ENCODE peak calls at places on chromosome 17, in six cellular contexts. H is A549, U is omental fat pad, M is endothelial cell, L is glutamatergic neuron, T is GM06990. B is an unnamed sample.

GRCh38 chr17:74452027-74452840 is 14.2 kb upstream of the CD300A start:
- DNase-seq in U (no peak), T (no peak), H (no peak), L (peak), M (no peak), B (no peak)

GRCh38 chr17:29113334-29113733 is 66.9 kb downstream of the MYO18A start:
- DNase-seq in M (no peak), U (no peak), H (no peak), L (no peak), T (no peak), B (no peak)

GRCh38 chr17:74117999-74118421 is 85.5 kb upstream of the RPL38 start:
- DNase-seq in U (no peak), M (no peak), L (no peak), T (no peak), H (no peak), B (no peak)

GRCh38 chr17:57874434-57875108 is 24.7 kb upstream of the MRPS23 start:
- DNase-seq in L (peak), M (peak), T (no peak), U (peak), H (no peak), B (no peak)

GRCh38 chr17:82883461-82884031 is 43.7 kb upstream of the ZNF750 start:
- DNase-seq in U (no peak), M (no peak), L (no peak), T (no peak), H (no peak), B (no peak)

GRCh38 chr17:80860703-80861359 is 130.8 kb upstream of the CHMP6 start:
- DNase-seq in U (no peak), H (no peak), T (no peak), L (no peak), M (no peak), B (no peak)

GRCh38 chr17:79940381-79941087 is 95.1 kb downstream of the TBC1D16 start:
- DNase-seq in U (no peak), M (no peak), T (no peak), H (no peak), L (peak), B (no peak)

GRCh38 chr17:18858567-18859245 is 775 bp downstream of the PRPSAP2 start:
- DNase-seq in T (no peak), H (no peak), M (no peak), U (no peak), L (no peak), B (no peak)

GRCh38 chr17:80213651-80213975 is 6.5 kb downstream of the SGSH start:
- DNase-seq in U (no peak), T (no peak), L (no peak), H (no peak), M (no peak), B (no peak)

GRCh38 chr17:38925263-38925995 is at the start of gene LASP1NB:
- DNase-seq in H (no peak), T (no peak), M (no peak), L (peak), U (no peak), B (no peak)

GRCh38 chr17:2090210-2090641 is 35.3 kb downstream of the HIC1 start:
- DNase-seq in L (no peak), H (no peak), T (no peak), U (no peak), M (no peak), B (no peak)

GRCh38 chr17:44346064-44346844 is 1.2 kb downstream of the GRN start:
- DNase-seq in T (no peak), M (no peak), U (no peak), H (no peak), L (no peak), B (no peak)

GRCh38 chr17:80591788-80592187 is 47.1 kb downstream of the RPTOR start:
- DNase-seq in M (no peak), L (no peak), U (no peak), H (no peak), T (no peak), B (no peak)

GRCh38 chr17:8001976-8002645 is at the start of gene GUCY2D:
- DNase-seq in H (no peak), L (no peak), T (no peak), U (no peak), M (no peak), B (no peak)

GRCh38 chr17:81831957-81832607 is 1.0 kb downstream of the MCRIP1 start:
- DNase-seq in U (no peak), T (peak), L (no peak), M (no peak), H (no peak), B (peak)

GRCh38 chr17:8649157-8650118 is 18.9 kb upstream of the MYH10 start:
- DNase-seq in M (no peak), L (no peak), U (no peak), H (no peak), T (no peak), B (no peak)

GRCh38 chr17:15121426-15121825 is 143.7 kb downstream of the PMP22 start:
- DNase-seq in H (no peak), L (no peak), U (no peak), T (no peak), M (no peak), B (no peak)

GRCh38 chr17:7078711-7079110 is 1.3 kb downstream of the CLEC10A start:
- DNase-seq in M (no peak), H (no peak), U (no peak), T (no peak), L (no peak), B (no peak)

GRCh38 chr17:38701504-38702165 is 3.4 kb upstream of the MLLT6 start:
- DNase-seq in L (no peak), U (no peak), T (peak), M (no peak), H (peak), B (peak)

GRCh38 chr17:62663304-62663703 is 35.8 kb downstream of the MRC2 start:
- DNase-seq in L (no peak), H (no peak), T (no peak), U (no peak), M (no peak), B (no peak)

GRCh38 chr17:13462161-13462560 is 139.6 kb downstream of the HS3ST3A1 start:
- DNase-seq in T (no peak), M (no peak), U (no peak), L (no peak), H (no peak), B (no peak)

GRCh38 chr17:47968836-47969235 is 2.1 kb upstream of the CDK5RAP3 start:
- DNase-seq in H (no peak), L (no peak), U (no peak), M (no peak), T (no peak), B (no peak)

GRCh38 chr17:16148596-16148995 is 66.7 kb downstream of the NCOR1 start:
- DNase-seq in T (no peak), H (no peak), L (no peak), M (no peak), U (no peak), B (no peak)

GRCh38 chr17:14316131-14316854 is 15.4 kb downstream of the HS3ST3B1 start:
- DNase-seq in H (no peak), L (no peak), U (no peak), M (no peak), T (no peak), B (no peak)

GRCh38 chr17:40178660-40179059 is 1.4 kb downstream of the RAPGEFL1 start:
- DNase-seq in H (no peak), T (no peak), L (no peak), U (no peak), M (no peak), B (no peak)

GRCh38 chr17:7846765-7847661 is 7.9 kb upstream of the TMEM88 start:
- DNase-seq in M (no peak), L (no peak), T (no peak), U (no peak), H (no peak), B (no peak)

GRCh38 chr17:57518587-57519118 is 226.4 kb downstream of the CCDC182 start:
- DNase-seq in M (no peak), U (no peak), L (peak), H (no peak), T (no peak), B (no peak)

GRCh38 chr17:44362479-44362963 is 1.1 kb downstream of the FAM171A2 start:
- DNase-seq in L (no peak), U (no peak), T (no peak), M (no peak), H (no peak), B (no peak)

GRCh38 chr17:76643553-76644148 is at the start of gene ST6GALNAC1:
- DNase-seq in U (no peak), H (peak), M (peak), T (no peak), L (no peak), B (no peak)

GRCh38 chr17:17070931-17071330 is 28.7 kb downstream of the MPRIP start:
- DNase-seq in M (no peak), U (no peak), T (no peak), L (no peak), H (no peak), B (no peak)

GRCh38 chr17:44075598-44076293 is 5.2 kb downstream of the G6PC3 start:
- DNase-seq in U (no peak), L (no peak), T (no peak), H (no peak), M (no peak), B (no peak)

DNA sequence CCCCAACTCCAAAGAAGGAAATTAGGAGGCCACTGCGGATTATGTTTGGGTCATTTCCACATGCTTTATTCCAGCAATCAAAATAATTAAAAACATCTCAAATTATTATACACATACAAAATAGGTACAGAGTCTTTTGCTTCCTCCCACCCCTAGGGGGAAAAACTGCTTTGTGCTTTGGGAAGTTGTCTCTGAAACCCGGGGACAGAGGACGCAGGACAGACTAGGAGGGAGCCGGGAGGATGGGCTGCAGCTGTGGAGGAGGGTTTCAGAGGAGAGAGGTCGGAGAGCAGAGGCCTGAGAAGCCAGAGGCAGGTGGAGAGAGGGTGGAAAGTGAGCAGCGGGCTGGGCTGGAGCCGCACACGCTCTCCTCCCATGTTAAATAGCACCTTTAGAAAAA is 17.4 kb downstream of the COL1A1 start:
- DNase-seq in H (no peak), M (no peak), L (no peak), U (no peak), T (no peak), B (no peak)
- TF ChIP-seq CTCF in H (no peak), M (peak), L (peak), U (no peak), T (no peak), B (no peak)

DNA sequence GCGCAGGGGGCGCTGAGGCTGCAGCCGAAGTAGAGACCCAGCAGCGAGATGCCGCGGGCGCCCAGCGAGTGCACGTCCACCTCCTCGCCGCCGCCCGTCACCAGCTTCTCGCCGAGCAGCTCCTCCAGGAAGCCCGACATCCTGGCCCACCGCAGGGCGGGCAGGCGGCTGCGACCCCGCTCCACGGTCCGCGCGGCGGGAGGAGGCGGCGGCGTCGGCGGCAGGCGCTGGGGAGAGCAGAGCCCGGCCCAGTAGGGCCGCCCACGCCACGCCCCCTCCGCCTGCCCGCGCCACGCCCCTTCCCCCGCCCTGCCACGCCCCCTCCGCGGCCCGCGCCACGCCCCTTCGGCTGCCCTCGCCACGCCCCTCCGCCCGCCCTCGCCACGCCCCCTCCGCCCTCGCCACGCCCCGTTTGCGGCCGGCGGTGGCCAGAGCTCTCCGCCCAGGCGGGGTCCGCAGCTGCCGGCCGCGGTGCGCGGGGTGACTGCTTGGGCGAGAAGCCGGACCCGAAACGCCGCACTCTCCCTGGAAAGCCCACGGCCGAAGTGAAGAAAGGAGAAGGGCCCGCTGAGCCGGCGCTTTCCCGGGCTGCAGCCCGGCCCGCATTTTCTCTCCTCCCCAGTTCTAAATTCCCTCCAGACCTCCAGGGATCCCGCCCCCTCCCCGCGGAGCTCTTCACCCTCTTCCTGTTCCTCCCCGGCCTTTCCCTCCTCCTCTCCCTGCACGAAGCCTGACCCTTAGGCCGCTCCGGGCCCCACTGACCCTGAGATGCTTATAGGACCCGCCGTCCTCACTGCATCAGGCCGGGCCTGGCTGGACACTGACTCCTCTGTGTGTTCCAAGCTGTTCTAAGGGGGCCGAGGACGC is at the start of gene NXN:
- DNase-seq in L (peak), M (peak), U (peak), T (peak), H (peak), B (peak)
- TF ChIP-seq CTCF in L (no peak), M (no peak), U (no peak), T (no peak), H (peak), B (no peak)

GRCh38 chr17:33290156-33290697 is 2.9 kb downstream of the ASIC2 start:
- DNase-seq in H (no peak), L (no peak), M (no peak), T (no peak), U (no peak), B (no peak)

GRCh38 chr17:33291248-33292183 is 1.6 kb downstream of the ASIC2 start:
- DNase-seq in H (peak), M (peak), U (no peak), L (peak), T (peak), B (no peak)

GRCh38 chr17:33292981-33293867 is at the start of gene ASIC2:
- DNase-seq in U (no peak), L (peak), T (no peak), M (peak), H (peak), B (no peak)

GRCh38 chr17:33294994-33295393 is 1.9 kb upstream of the ASIC2 start:
- DNase-seq in M (no peak), T (no peak), L (no peak), U (no peak), H (no peak), B (no peak)

DNA sequence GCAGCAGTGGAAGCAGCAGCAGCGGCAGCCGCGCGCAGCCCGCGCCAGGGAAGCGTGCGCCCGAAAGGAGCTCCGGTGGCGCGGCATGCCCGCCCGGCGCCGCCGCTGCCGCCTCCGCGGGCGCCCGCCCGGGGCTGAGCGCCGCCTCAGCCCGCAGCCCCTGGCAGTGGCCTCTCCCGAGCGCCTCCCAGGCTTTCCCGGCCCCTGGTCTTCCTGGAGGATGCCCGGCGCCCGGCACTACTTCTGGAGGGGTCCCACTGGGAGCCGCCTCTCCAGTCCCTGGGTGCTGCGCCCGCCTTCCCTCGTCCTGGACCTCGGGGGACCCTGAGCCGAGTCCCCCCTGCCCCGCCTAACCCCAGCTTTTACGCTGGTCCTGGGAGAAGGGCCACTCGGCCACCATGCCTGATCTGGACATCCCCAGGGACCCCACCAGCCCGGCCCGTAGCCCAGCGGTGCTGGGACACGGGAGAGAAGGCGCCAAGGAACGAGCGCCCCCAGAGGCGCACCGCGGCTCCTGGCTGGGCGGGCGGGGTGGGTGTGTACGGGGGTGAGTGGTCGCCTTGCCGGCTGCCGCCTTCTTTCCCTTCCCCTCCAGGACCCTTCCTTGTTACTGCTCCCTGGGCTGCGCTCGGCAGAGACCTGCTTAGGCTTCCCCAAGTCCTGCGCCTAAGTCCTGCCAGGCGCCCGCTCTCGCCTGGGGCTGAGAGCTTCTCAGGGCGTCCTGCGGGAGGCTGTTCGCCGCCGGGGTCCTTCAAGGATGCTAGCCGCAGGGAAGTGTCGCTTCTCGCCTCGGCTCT is 713 bp downstream of the ASIC2 start:
- DNase-seq in L (peak), T (peak), U (no peak), H (peak), M (peak), B (no peak)
- TF ChIP-seq CTCF in L (peak), T (peak), U (no peak), H (peak), M (peak), B (no peak)

DNA sequence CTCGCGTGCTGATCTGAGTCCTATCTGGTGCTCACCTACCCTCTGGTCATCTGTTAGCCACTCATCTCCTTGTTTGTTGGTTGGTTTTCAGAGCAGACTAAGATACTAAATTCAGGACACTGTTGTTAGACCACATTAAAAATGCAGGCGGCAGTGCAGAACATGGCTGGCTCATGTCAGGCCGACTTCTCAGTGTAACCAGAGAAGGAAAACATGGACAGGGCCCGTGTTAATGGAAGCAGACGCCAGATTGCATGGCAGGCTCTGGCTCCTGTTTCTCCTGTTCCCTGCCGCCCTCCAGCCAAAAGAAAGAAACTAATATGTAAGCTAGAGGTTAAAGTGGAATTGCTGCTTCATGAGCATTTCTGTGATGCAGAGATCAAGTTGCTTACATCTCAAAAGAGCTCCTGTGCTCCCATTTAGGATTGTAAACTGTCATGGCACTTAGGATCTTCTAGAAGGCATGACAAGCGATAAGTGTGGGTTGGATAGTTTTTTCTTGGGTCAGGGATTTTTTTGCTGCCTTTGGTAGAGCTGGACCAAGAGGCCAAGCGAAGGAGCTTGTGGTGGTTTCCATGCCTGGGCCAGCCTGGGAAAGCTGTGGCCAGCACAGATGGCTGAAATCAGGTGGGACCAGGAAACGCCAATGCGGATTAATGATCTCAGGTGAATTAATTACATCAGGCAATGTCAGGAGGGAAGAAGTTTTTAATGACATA is 56.1 kb downstream of the YPEL2 start:
- DNase-seq in M (no peak), U (no peak), H (no peak), T (no peak), L (peak), B (no peak)
- TF ChIP-seq CTCF in M (no peak), U (no peak), H (no peak), T (no peak), L (no peak), B (no peak)

B was measured in natural killer cell.